ENCODE peak calls at places on chromosomes 3 and 15, in four cellular contexts. O is H1, F is IMR-90, Y is H9. I is an unnamed sample.

GRCh38 chr3:61594144-61594977 is 33.0 kb downstream of the PTPRG start:
- DNase-seq in Y (no peak), O (no peak), F (no peak), I (no peak)

GRCh38 chr3:129424185-129424841 is 4.1 kb downstream of the EFCAB12 start:
- DNase-seq in O (no peak), Y (no peak), F (peak; percentile 24), I (peak; percentile 59)

GRCh38 chr15:86572368-86572841 is 492.7 kb downstream of the AGBL1 start:
- DNase-seq in F (no peak), O (no peak), Y (peak; percentile 48), I (no peak)

GRCh38 chr3:152040319-152040718 is 166.9 kb downstream of the SUCNR1 start:
- DNase-seq in F (no peak), Y (no peak), O (no peak), I (no peak)

GRCh38 chr3:183330881-183331280 is 77.8 kb downstream of the B3GNT5 start:
- DNase-seq in F (no peak), O (peak; percentile 19), Y (peak; percentile 51), I (peak; percentile 55)

GRCh38 chr3:175512700-175513099 is 653.6 kb downstream of the NAALADL2 start:
- DNase-seq in F (no peak), Y (no peak), O (no peak), I (no peak)

GRCh38 chr3:171234298-171235020 is 207.9 kb upstream of the SLC2A2 start:
- DNase-seq in F (no peak), Y (no peak), O (no peak), I (no peak)

GRCh38 chr15:36601497-36601932 is 22.1 kb downstream of the CDIN1 start:
- DNase-seq in Y (no peak), O (no peak), F (peak; percentile 89), I (no peak)

GRCh38 chr3:37145607-37146006 is 28.8 kb downstream of the LRRFIP2 start:
- DNase-seq in Y (no peak), F (no peak), O (no peak), I (no peak)

GRCh38 chr15:78619022-78619950 is 1.5 kb downstream of the CHRNA3 start:
- DNase-seq in F (no peak), Y (peak; percentile 51), O (no peak), I (peak; percentile 61)

GRCh38 chr3:111823341-111823830 is 35.7 kb upstream of the PHLDB2 start:
- DNase-seq in Y (no peak), F (no peak), O (no peak), I (no peak)

GRCh38 chr3:155658669-155659068 is 86.2 kb downstream of the PLCH1 start:
- DNase-seq in O (no peak), Y (no peak), F (no peak), I (no peak)

GRCh38 chr3:65751123-65751700 is 287.5 kb downstream of the MAGI1 start:
- DNase-seq in Y (peak; percentile 65), O (peak; percentile 31), F (peak; percentile 34), I (peak; percentile 85)

GRCh38 chr3:69763458-69763857 is 24.2 kb downstream of the MITF start:
- DNase-seq in Y (no peak), O (no peak), F (no peak), I (no peak)

GRCh38 chr3:48982686-48983085 is 7.4 kb upstream of the P4HTM start:
- DNase-seq in O (no peak), F (no peak), Y (no peak), I (no peak)

GRCh38 chr15:30827625-30828303 is 76.0 kb upstream of the FAN1 start:
- DNase-seq in Y (no peak), O (no peak), F (no peak), I (peak; percentile 3)

GRCh38 chr3:30017882-30018281 is 588.5 kb upstream of the TGFBR2 start:
- DNase-seq in F (no peak), Y (no peak), O (no peak), I (peak; percentile 83)

GRCh38 chr3:118945834-118946233 is 88.8 kb downstream of the IGSF11 start:
- DNase-seq in F (no peak), Y (no peak), O (no peak), I (no peak)

GRCh38 chr15:52257734-52258062 is 37.9 kb downstream of the MYO5C start:
- DNase-seq in F (peak; percentile 13), Y (no peak), O (no peak), I (peak; percentile 93)

GRCh38 chr15:31390777-31391486 is 64.3 kb downstream of the KLF13 start:
- DNase-seq in O (no peak), Y (no peak), F (no peak), I (peak; percentile 78)

GRCh38 chr15:28093761-28094535 is 5.2 kb downstream of the OCA2 start:
- DNase-seq in Y (peak; percentile 36), F (no peak), O (no peak), I (peak; percentile 37)

GRCh38 chr3:4821975-4822374 is 157.3 kb upstream of the BHLHE40 start:
- DNase-seq in F (no peak), O (no peak), Y (no peak), I (no peak)

GRCh38 chr3:74370342-74370741 is 244.1 kb downstream of the CNTN3 start:
- DNase-seq in F (no peak), Y (no peak), O (no peak), I (no peak)
- H4K5ac ChIP-seq in F (no peak overlapping the region), Y (no peak overlapping the region), O (no peak overlapping the region), I (no peak overlapping the region)

GRCh38 chr3:85110393-85110792 is 151.6 kb downstream of the CADM2 start:
- DNase-seq in F (no peak), Y (no peak), O (no peak), I (no peak)
- H4K5ac ChIP-seq in F (no peak overlapping the region), Y (no peak overlapping the region), O (no peak overlapping the region), I (no peak overlapping the region)

DNA sequence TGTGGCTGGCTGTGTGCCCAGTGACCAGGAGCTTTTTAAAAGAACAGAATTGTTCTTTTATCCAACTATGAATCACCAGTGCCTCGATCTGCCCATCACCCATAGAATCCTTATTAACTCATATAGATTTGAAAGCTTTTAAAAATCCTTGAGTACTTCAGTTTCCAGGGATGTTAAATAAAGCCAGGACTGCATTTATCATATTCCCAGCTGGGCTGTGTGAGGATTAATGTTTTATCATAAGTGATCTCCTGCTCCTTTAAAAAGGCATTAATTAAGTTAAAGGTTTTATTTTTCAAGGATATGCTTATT is 234.0 kb downstream of the MYRIP start:
- DNase-seq in Y (no peak), F (no peak), O (no peak), I (no peak)
- H4K5ac ChIP-seq in Y (no peak overlapping the region), F (no peak overlapping the region), O (no peak overlapping the region), I (no peak overlapping the region)

GRCh38 chr15:62972814-62973213 is 69.7 kb upstream of the TPM1 start:
- DNase-seq in Y (no peak), F (peak; percentile 86), O (no peak), I (no peak)
- H4K5ac ChIP-seq in Y (no peak overlapping the region), F (no peak overlapping the region), O (no peak overlapping the region), I (no peak overlapping the region)

GRCh38 chr3:97972976-97973375 is 745 bp upstream of the RIOX2 start:
- DNase-seq in Y (no peak), O (no peak), F (no peak), I (no peak)

GRCh38 chr3:97975466-97975865 is 3.2 kb upstream of the RIOX2 start:
- DNase-seq in Y (no peak), F (no peak), O (no peak), I (no peak)

GRCh38 chr3:97970929-97971460 is 1.2 kb downstream of the RIOX2 start:
- DNase-seq in O (no peak), Y (no peak), F (no peak), I (no peak)

GRCh38 chr3:97971679-97972567 is at the start of gene RIOX2:
- DNase-seq in O (no peak), F (peak; percentile 62), Y (peak; percentile 69), I (peak; percentile 87)

DNA sequence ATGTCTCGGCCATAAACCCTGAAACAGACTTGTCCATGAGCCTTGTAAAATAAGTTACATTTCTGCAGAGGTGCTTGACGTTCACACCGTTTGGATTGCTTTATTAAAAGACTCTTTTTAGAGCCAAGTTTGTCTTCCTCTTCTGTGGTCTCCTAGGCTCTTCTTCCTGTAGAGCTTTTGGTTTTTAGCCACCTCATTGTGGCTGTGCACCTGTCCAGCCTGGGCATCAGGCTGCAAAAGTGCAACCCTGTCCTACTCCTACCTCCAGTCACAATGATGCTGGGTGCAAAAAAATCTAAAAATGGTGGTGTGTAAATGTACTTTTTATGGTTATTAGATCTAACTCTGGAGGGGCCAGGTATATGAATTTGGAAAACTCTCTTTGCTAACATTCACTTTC is 2.8 kb upstream of the RIOX2 start:
- DNase-seq in Y (no peak), F (no peak), O (no peak), I (no peak)
- H4K5ac ChIP-seq in Y (no peak overlapping the region), F (no peak overlapping the region), O (no peak overlapping the region), I (no peak overlapping the region)

I was measured in mesendoderm.